ENCODE peak calls at places on chromosomes 5 and 9, in five cellular contexts. V is thyroid gland; W is uterus; N is cardiac fibroblast; A is CD8-positive, alpha-beta T cell. Y is an unnamed sample.

GRCh38 chr9:12414514-12414913 is 278.7 kb upstream of the TYRP1 start:
- DNase-seq in V (no peak), A (no peak), W (no peak), N (no peak), Y (no peak)

GRCh38 chr9:23011669-23012068 is 565.0 kb downstream of the DMRTA1 start:
- DNase-seq in W (no peak), N (no peak), A (no peak), V (no peak), Y (no peak)

GRCh38 chr9:84823426-84824271 is 154.1 kb downstream of the NTRK2 start:
- DNase-seq in A (no peak), V (no peak), W (no peak), N (no peak), Y (no peak)

GRCh38 chr5:73448072-73448432 is 525 bp downstream of the FOXD1 start:
- DNase-seq in V (no peak), A (no peak), N (no peak), W (peak), Y (no peak)

GRCh38 chr5:125317546-125317995 is 571.1 kb upstream of the ZNF608 start:
- DNase-seq in A (no peak), V (no peak), N (no peak), W (no peak), Y (no peak)

GRCh38 chr5:79070002-79070567 is 518 bp downstream of the BHMT2 start:
- DNase-seq in A (no peak), W (peak), V (peak), N (no peak), Y (peak)

GRCh38 chr9:79719989-79720388 is 148.2 kb downstream of the TLE4 start:
- DNase-seq in V (no peak), W (no peak), A (no peak), N (no peak), Y (no peak)

GRCh38 chr9:131382850-131383729 is 10.8 kb upstream of the PRRC2B start:
- DNase-seq in A (no peak), W (peak), N (peak), V (peak), Y (no peak)

GRCh38 chr9:121819511-121820231 is 168.2 kb downstream of the DAB2IP start:
- DNase-seq in W (no peak), N (no peak), A (no peak), V (no peak), Y (no peak)

GRCh38 chr9:89226076-89226475 is 47.5 kb upstream of the SHC3 start:
- DNase-seq in A (no peak), W (peak), V (no peak), N (peak), Y (no peak)

GRCh38 chr9:76007935-76008334 is 117.5 kb downstream of the PCSK5 start:
- DNase-seq in V (no peak), W (no peak), N (no peak), A (no peak), Y (no peak)

GRCh38 chr5:145178667-145179523 is 656.2 kb downstream of the PRELID2 start:
- DNase-seq in N (peak), A (no peak), W (no peak), V (no peak), Y (no peak)

GRCh38 chr9:72843525-72844439 is 109.1 kb downstream of the ALDH1A1 start:
- DNase-seq in A (no peak), N (no peak), W (no peak), V (no peak), Y (no peak)
- TF ChIP-seq CTCF in A (no peak), N (peak), W (no peak), V (no peak), Y (no peak)

GRCh38 chr5:151313357-151313756 is 9.8 kb upstream of the SLC36A3 start:
- DNase-seq in A (no peak), V (no peak), W (no peak), N (no peak), Y (no peak)

GRCh38 chr5:151320481-151320880 is 16.9 kb upstream of the SLC36A3 start:
- DNase-seq in A (no peak), W (no peak), V (no peak), N (no peak), Y (no peak)

GRCh38 chr5:151315998-151316597 is 12.5 kb upstream of the SLC36A3 start:
- DNase-seq in V (peak), N (peak), W (peak), A (peak), Y (peak)

DNA sequence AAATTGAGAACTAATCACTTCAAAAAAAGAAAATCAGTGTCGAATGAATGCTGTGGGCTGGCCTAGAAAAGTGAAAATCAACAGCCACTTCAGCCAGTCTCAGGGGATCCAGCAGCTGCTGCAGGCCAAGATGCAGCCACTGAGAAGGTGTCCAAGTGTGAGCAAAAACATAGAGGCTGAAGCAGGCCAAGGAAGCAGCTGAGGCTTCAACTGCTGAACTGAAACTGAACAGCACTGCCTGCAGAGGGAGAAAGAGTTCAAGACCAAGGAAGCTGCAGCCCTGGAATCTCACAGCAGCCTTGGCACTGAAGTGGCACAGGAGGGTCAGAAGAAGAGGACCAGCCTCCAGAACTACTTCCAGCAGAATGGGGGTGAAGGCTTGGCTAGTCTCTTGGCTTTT is 15.8 kb upstream of the SLC36A3 start:
- DNase-seq in N (peak), V (peak), W (peak), A (no peak), Y (peak)
- TF ChIP-seq CTCF in N (peak), V (peak), W (no peak), A (no peak), Y (peak)

DNA sequence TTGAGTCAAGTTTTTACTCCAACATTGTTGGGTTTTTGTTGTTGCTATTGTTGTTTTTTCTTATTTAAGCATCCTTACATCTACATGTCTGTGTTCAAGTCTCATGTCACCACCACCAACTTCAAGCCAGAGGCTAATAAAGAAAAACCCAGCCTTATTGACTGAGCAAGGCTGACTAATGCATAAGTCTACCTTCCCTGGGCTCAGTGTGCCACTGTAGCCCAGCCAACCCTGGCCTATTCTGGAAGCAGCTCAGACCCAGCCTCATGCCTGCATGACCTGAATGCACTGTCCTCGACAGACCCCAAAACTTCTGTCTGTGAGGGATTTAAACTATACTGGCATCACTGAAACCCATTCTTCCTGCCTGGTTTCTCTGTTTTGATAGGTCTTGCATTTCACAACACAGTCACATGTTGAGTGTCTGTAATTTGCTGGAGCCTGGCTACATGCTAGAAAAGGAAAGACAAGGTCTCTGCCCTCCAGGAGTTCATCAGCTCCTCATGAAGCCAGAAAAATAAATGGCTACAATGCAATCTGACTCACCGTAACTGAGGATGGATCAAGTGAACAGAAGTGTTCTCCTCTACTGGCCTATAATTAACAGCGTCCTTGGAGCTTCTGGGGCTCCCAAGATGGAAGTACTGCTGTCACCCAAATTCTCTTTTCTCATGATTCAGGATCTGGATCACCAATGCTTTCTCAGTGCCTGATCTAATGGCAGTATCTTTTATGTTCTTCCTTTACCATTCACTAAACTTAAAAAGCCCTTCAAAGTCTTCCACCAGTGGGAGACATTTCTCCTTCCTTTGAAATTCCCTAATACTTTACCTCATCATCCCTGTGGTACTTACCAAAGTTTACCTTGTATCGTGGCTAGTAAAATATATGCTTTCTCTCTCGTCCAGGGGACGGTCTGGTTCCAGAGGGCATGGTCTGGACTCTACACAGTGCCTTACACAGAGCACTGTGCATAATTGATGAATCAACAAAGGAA is 103.9 kb upstream of the IFNE start:
- DNase-seq in V (no peak), N (peak), W (no peak), A (no peak), Y (no peak)
- TF ChIP-seq CTCF in V (no peak), N (peak), W (no peak), A (no peak), Y (no peak)

GRCh38 chr5:175281714-175282113 is 162.3 kb downstream of the DRD1 start:
- DNase-seq in A (no peak), W (no peak), N (no peak), V (no peak), Y (no peak)

GRCh38 chr5:175282611-175283225 is 161.3 kb downstream of the DRD1 start:
- DNase-seq in N (no peak), V (no peak), A (no peak), W (no peak), Y (no peak)

GRCh38 chr5:175281257-175281656 is 162.7 kb downstream of the DRD1 start:
- DNase-seq in V (no peak), W (no peak), A (no peak), N (no peak), Y (no peak)

GRCh38 chr5:175275748-175276147 is 168.2 kb downstream of the DRD1 start:
- DNase-seq in N (no peak), W (no peak), A (no peak), V (no peak), Y (no peak)

DNA sequence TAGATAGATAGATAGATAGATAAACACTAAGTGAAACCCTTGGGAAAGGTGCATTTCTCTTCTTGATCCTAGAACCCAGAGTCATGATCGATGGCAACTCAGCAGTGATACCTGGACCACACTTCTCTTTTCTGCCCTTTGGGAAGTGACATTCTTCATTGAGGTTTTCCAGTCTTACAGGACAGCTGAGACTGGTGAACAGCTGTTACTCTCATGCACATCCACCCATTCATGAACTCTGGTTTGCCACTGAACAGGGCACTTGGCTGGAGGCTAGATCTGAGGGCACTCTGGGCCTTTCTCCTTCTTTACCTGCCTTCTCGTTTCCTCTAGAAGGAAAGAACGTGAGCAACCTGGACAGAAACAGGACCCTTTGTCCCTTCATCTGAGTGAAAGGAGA is 164.5 kb downstream of the DRD1 start:
- DNase-seq in W (no peak), A (no peak), V (no peak), N (no peak), Y (no peak)
- TF ChIP-seq CTCF in W (no peak), A (no peak), V (no peak), N (no peak), Y (no peak)

GRCh38 chr5:163459465-163459887 is 426 bp downstream of the NUDCD2 start:
- DNase-seq in V (no peak), A (no peak), W (no peak), N (no peak), Y (no peak)

GRCh38 chr5:163463063-163463435 is 2.6 kb downstream of the HMMR start:
- DNase-seq in N (peak), V (no peak), W (no peak), A (no peak), Y (no peak)

GRCh38 chr5:163460562-163461176 is at the start of gene HMMR:
- DNase-seq in W (no peak), N (peak), A (no peak), V (peak), Y (no peak)

GRCh38 chr5:163458778-163459405 is 1.0 kb downstream of the NUDCD2 start:
- DNase-seq in V (no peak), N (no peak), W (no peak), A (no peak), Y (no peak)

DNA sequence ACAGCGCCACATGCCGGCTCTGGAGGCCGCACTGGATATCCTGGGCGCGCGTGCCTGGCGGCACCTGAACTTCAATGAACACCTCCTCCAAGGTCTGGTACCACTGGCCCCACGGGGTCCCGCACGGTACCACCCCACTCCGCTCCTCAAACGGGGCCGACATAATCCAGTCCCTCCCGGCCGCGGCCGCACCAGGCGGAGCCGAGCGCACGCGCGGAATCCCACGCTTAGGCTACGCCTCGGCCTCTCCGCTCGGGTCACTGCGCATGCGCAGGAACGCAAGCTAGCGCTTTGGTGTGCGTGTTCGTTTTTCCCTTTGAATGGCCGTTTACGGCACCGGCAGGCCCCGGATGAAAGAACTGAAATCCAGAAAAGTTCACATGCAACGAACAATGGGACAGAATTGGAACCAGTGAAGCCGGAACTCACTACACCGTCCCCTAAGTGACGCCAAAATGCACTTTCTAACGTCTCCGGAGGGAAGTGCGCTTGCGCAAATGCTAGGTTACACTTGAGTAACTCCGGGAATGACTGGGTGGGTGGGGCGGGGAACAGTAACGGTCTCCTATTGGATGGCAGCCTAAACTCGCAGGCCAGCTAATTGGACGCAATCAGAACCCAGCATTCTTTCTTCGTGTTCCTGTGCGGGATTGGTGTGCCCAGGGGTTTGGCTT is at the start of gene NUDCD2:
- DNase-seq in W (peak), N (peak), A (peak), V (peak), Y (peak)
- TF ChIP-seq CTCF in W (peak), N (peak), A (no peak), V (no peak), Y (no peak)

DNA sequence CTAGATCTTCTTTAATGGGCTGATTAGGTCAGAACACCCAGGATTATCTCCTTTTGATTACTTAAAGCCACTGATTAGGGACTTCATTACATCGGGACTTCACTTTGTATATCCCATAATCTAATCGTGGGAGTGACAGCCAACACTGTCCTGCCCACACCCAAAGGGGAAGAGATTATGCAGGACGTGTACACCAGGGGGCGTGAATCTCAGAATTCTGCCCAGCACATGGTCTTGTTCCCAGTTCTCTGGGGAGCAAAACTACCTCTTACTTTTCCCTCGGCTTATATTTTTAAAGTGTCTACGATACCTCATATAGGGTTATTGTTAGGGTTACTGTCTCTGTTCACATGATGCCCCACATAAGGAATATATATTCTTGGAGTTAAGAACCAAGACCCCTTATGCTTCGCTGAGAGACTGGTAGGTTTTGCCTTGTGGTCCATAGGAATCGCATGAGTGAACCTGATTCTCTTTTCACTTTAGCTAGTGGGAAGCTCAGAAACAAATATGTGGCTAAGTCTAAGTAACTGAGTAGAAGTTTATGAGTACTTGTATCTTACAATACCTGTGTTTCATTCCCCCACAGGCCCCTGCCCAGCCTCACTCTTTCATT is 192.7 kb downstream of the GNA14 start:
- DNase-seq in V (no peak), N (peak), W (no peak), A (peak), Y (no peak)
- TF ChIP-seq CTCF in V (peak), N (peak), W (no peak), A (peak), Y (peak)

GRCh38 chr5:98836175-98836574 is 62.7 kb downstream of the RGMB start:
- DNase-seq in V (no peak), W (no peak), A (no peak), N (no peak), Y (no peak)

GRCh38 chr5:98844865-98845264 is 71.4 kb downstream of the RGMB start:
- DNase-seq in V (no peak), A (no peak), N (no peak), W (no peak), Y (no peak)

GRCh38 chr5:98843481-98843880 is 70.0 kb downstream of the RGMB start:
- DNase-seq in N (no peak), V (no peak), W (no peak), A (no peak), Y (no peak)

GRCh38 chr5:98840946-98841345 is 67.5 kb downstream of the RGMB start:
- DNase-seq in A (no peak), V (no peak), W (no peak), N (peak), Y (no peak)

DNA sequence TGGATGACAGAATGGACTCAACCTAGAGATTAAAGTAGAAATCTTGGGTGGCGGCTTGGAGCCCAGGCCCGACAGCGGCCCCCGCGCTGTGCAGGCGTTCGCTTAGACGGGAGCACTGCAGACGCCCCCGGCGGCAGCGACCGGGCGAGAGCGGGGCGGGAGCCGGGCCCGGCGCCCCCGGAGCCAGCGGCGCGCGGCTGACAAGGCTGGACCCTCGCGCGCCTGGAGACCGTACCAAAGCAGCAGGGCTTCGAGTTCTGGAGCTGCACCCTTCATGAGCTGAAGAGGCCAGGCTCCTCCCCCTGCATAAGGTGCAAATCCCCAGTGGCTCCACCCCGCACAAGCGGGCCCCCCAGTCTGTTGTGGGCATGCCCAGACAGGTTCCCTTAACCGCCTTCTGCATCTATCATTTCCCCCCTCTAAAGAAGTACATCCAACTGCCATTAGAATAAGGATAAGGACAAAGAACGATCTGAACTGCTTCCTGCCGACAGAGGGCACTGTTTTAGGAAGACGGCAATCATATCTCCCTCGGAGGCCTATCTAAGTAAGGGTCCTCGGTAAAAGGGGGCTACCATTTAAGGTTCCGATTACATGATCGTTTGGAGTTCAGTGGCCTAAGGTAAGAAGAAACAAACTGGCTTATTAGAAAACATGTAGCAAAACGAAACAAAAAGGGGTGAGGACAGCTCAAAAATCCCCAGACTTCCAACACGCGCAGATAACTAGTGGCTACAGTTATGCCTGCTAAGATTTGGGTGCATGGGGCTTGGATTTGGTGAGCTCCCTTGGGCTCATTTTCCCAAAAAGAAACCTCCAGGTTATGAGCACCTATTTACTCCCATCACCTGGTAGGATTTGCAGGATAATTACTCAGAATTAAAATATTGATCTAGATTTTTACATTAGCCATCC is 66.3 kb downstream of the RGMB start:
- DNase-seq in A (no peak), N (peak), W (no peak), V (peak), Y (no peak)
- TF ChIP-seq CTCF in A (no peak), N (peak), W (no peak), V (peak), Y (no peak)